ENCODE peak calls at places on chromosomes 16 and 17, in nine cellular contexts. One of them, this sample, is unnamed.

GRCh38 chr17:1110844-1111598 is 68.8 kb downstream of the ABR start:
- DNase-seq in heart left ventricle: peak
- DNase-seq in endothelial cell of umbilical vein: peak
- DNase-seq in body of pancreas: no peak
- DNase-seq in GM12878: no peak
- DNase-seq in ovary: no peak
- DNase-seq in transverse colon: peak
- DNase-seq in Peyer's patch: peak
- DNase-seq in tibial nerve: no peak
- DNase-seq in this sample: peak

GRCh38 chr17:27459433-27459832 is 3.2 kb downstream of the KSR1 start:
- DNase-seq in endothelial cell of umbilical vein: no peak
- DNase-seq in body of pancreas: no peak
- DNase-seq in Peyer's patch: no peak
- DNase-seq in tibial nerve: no peak
- DNase-seq in transverse colon: no peak
- DNase-seq in ovary: no peak
- DNase-seq in GM12878: no peak
- DNase-seq in heart left ventricle: no peak
- DNase-seq in this sample: no peak

GRCh38 chr16:66266436-66267286 is 99.8 kb upstream of the CDH5 start:
- DNase-seq in endothelial cell of umbilical vein: no peak
- DNase-seq in ovary: peak
- DNase-seq in GM12878: no peak
- DNase-seq in heart left ventricle: peak
- DNase-seq in body of pancreas: no peak
- DNase-seq in transverse colon: peak
- DNase-seq in tibial nerve: peak
- DNase-seq in Peyer's patch: peak
- DNase-seq in this sample: peak

GRCh38 chr16:84482001-84482891 is 22.2 kb downstream of the MEAK7 start:
- DNase-seq in ovary: peak
- DNase-seq in body of pancreas: no peak
- DNase-seq in tibial nerve: no peak
- DNase-seq in GM12878: no peak
- DNase-seq in endothelial cell of umbilical vein: peak
- DNase-seq in heart left ventricle: no peak
- DNase-seq in Peyer's patch: no peak
- DNase-seq in transverse colon: no peak
- DNase-seq in this sample: peak

GRCh38 chr16:11135167-11135973 is 120.6 kb downstream of the SOCS1 start:
- DNase-seq in endothelial cell of umbilical vein: no peak
- DNase-seq in Peyer's patch: no peak
- DNase-seq in body of pancreas: no peak
- DNase-seq in tibial nerve: no peak
- DNase-seq in heart left ventricle: peak
- DNase-seq in transverse colon: no peak
- DNase-seq in ovary: no peak
- DNase-seq in GM12878: no peak
- DNase-seq in this sample: no peak

GRCh38 chr16:74734361-74735161 is 33.9 kb upstream of the MLKL start:
- DNase-seq in body of pancreas: no peak
- DNase-seq in endothelial cell of umbilical vein: no peak
- DNase-seq in GM12878: no peak
- DNase-seq in ovary: no peak
- DNase-seq in Peyer's patch: no peak
- DNase-seq in tibial nerve: no peak
- DNase-seq in heart left ventricle: no peak
- DNase-seq in transverse colon: no peak
- DNase-seq in this sample: no peak

GRCh38 chr16:49277766-49278566 is 3.7 kb downstream of the CBLN1 start:
- DNase-seq in GM12878: no peak
- DNase-seq in ovary: no peak
- DNase-seq in body of pancreas: no peak
- DNase-seq in tibial nerve: no peak
- DNase-seq in transverse colon: no peak
- DNase-seq in Peyer's patch: no peak
- DNase-seq in endothelial cell of umbilical vein: no peak
- DNase-seq in heart left ventricle: no peak
- DNase-seq in this sample: no peak

GRCh38 chr17:66753126-66753920 is 81.6 kb upstream of the CACNG5 start:
- DNase-seq in body of pancreas: no peak
- DNase-seq in transverse colon: no peak
- DNase-seq in Peyer's patch: no peak
- DNase-seq in GM12878: no peak
- DNase-seq in ovary: no peak
- DNase-seq in tibial nerve: no peak
- DNase-seq in endothelial cell of umbilical vein: no peak
- DNase-seq in heart left ventricle: no peak
- DNase-seq in this sample: no peak

GRCh38 chr17:51351890-51352289 is 91.5 kb downstream of the UTP18 start:
- DNase-seq in endothelial cell of umbilical vein: no peak
- DNase-seq in tibial nerve: no peak
- DNase-seq in body of pancreas: no peak
- DNase-seq in ovary: peak
- DNase-seq in GM12878: no peak
- DNase-seq in transverse colon: no peak
- DNase-seq in heart left ventricle: peak
- DNase-seq in Peyer's patch: no peak
- DNase-seq in this sample: peak

GRCh38 chr16:72856797-72857196 is 191.1 kb downstream of the ZFHX3 start:
- DNase-seq in Peyer's patch: peak
- DNase-seq in transverse colon: no peak
- DNase-seq in heart left ventricle: no peak
- DNase-seq in GM12878: no peak
- DNase-seq in body of pancreas: no peak
- DNase-seq in tibial nerve: no peak
- DNase-seq in endothelial cell of umbilical vein: no peak
- DNase-seq in ovary: no peak
- DNase-seq in this sample: peak

GRCh38 chr16:7209598-7209997 is 123.0 kb upstream of the RBFOX1 start:
- DNase-seq in endothelial cell of umbilical vein: no peak
- DNase-seq in heart left ventricle: no peak
- DNase-seq in Peyer's patch: no peak
- DNase-seq in ovary: no peak
- DNase-seq in body of pancreas: no peak
- DNase-seq in GM12878: no peak
- DNase-seq in tibial nerve: no peak
- DNase-seq in transverse colon: no peak
- DNase-seq in this sample: no peak

GRCh38 chr17:32123782-32124181 is 18.5 kb upstream of the RHOT1 start:
- DNase-seq in GM12878: no peak
- DNase-seq in endothelial cell of umbilical vein: no peak
- DNase-seq in tibial nerve: no peak
- DNase-seq in Peyer's patch: no peak
- DNase-seq in heart left ventricle: no peak
- DNase-seq in ovary: no peak
- DNase-seq in transverse colon: no peak
- DNase-seq in body of pancreas: no peak
- DNase-seq in this sample: no peak

GRCh38 chr17:73759324-73760185 is 115.3 kb upstream of the SDK2 start:
- DNase-seq in endothelial cell of umbilical vein: no peak
- DNase-seq in ovary: no peak
- DNase-seq in Peyer's patch: no peak
- DNase-seq in body of pancreas: no peak
- DNase-seq in tibial nerve: no peak
- DNase-seq in transverse colon: no peak
- DNase-seq in GM12878: no peak
- DNase-seq in heart left ventricle: peak
- DNase-seq in this sample: no peak

GRCh38 chr17:75820411-75821080 is 23.7 kb downstream of the UNC13D start:
- DNase-seq in transverse colon: no peak
- DNase-seq in Peyer's patch: no peak
- DNase-seq in body of pancreas: no peak
- DNase-seq in tibial nerve: no peak
- DNase-seq in endothelial cell of umbilical vein: no peak
- DNase-seq in ovary: no peak
- DNase-seq in heart left ventricle: peak
- DNase-seq in GM12878: no peak
- DNase-seq in this sample: no peak

GRCh38 chr17:75821552-75821951 is 22.7 kb downstream of the UNC13D start:
- DNase-seq in endothelial cell of umbilical vein: no peak
- DNase-seq in ovary: no peak
- DNase-seq in GM12878: no peak
- DNase-seq in transverse colon: no peak
- DNase-seq in heart left ventricle: peak
- DNase-seq in Peyer's patch: no peak
- DNase-seq in body of pancreas: no peak
- DNase-seq in tibial nerve: no peak
- DNase-seq in this sample: no peak

GRCh38 chr17:75818326-75818885 is 25.8 kb downstream of the UNC13D start:
- DNase-seq in endothelial cell of umbilical vein: no peak
- DNase-seq in Peyer's patch: no peak
- DNase-seq in tibial nerve: no peak
- DNase-seq in transverse colon: no peak
- DNase-seq in ovary: no peak
- DNase-seq in GM12878: no peak
- DNase-seq in heart left ventricle: no peak
- DNase-seq in body of pancreas: no peak
- DNase-seq in this sample: no peak

GRCh38 chr17:75819116-75819515 is 25.1 kb downstream of the UNC13D start:
- DNase-seq in transverse colon: no peak
- DNase-seq in GM12878: no peak
- DNase-seq in Peyer's patch: no peak
- DNase-seq in endothelial cell of umbilical vein: no peak
- DNase-seq in heart left ventricle: no peak
- DNase-seq in body of pancreas: no peak
- DNase-seq in tibial nerve: no peak
- DNase-seq in ovary: no peak
- DNase-seq in this sample: no peak

DNA sequence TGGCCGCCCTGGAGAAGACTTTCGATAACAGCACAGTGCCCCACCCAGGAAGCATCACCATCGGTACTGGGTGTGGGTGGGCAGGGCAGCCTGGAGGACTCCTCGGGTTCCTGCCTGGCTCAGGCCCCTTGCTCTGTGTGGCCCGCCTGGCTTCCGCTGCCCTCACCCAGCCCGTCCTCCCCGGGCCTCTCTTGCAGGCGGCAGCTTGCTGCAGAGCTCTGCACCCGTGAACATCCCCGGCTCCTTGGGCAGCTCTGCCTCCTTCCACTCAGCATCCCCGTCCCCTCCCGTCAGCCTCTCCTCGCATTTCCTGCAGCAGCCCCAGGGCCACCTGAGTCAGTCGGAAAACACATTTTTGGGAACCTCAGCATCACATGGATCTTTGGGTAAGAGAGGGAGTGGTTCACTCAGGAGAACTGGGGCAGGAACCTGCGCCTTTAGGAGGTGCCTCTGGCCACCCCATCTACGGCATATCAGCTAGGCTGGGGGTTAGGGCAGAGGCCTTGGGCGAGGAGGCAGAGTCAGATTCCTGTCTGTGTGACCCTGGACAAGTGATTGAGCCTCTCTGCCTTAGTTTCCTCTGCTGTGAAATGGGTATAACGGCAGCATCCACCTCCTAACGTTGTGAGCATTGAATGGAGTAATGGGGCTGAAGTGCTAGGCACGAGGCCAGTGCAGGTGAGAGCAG is 24.3 kb downstream of the UNC13D start:
- DNase-seq in body of pancreas: no peak
- DNase-seq in ovary: no peak
- DNase-seq in transverse colon: no peak
- DNase-seq in tibial nerve: no peak
- DNase-seq in Peyer's patch: no peak
- DNase-seq in GM12878: no peak
- DNase-seq in endothelial cell of umbilical vein: no peak
- DNase-seq in heart left ventricle: peak
- DNase-seq in this sample: no peak
- TF ChIP-seq CTCF in body of pancreas: no peak
- TF ChIP-seq CTCF in ovary: no peak
- TF ChIP-seq CTCF in transverse colon: no peak
- TF ChIP-seq CTCF in tibial nerve: no peak
- TF ChIP-seq CTCF in Peyer's patch: no peak
- TF ChIP-seq CTCF in GM12878: no peak
- TF ChIP-seq CTCF in endothelial cell of umbilical vein: no peak
- TF ChIP-seq CTCF in heart left ventricle: no peak
- TF ChIP-seq CTCF in this sample: no peak

GRCh38 chr16:68737046-68737729 is at the start of gene CDH1:
- DNase-seq in ovary: peak
- DNase-seq in transverse colon: peak
- DNase-seq in endothelial cell of umbilical vein: no peak
- DNase-seq in heart left ventricle: no peak
- DNase-seq in tibial nerve: no peak
- DNase-seq in Peyer's patch: peak
- DNase-seq in body of pancreas: peak
- DNase-seq in GM12878: no peak
- DNase-seq in this sample: peak
- TF ChIP-seq POLR2A in ovary: no peak
- TF ChIP-seq POLR2A in transverse colon: peak
- TF ChIP-seq POLR2A in endothelial cell of umbilical vein: no peak
- TF ChIP-seq POLR2A in heart left ventricle: no peak
- TF ChIP-seq POLR2A in tibial nerve: peak
- TF ChIP-seq POLR2A in Peyer's patch: peak
- TF ChIP-seq POLR2A in body of pancreas: peak
- TF ChIP-seq POLR2A in GM12878: no peak
- TF ChIP-seq POLR2A in this sample: no peak

GRCh38 chr17:42774066-42774750 is 959 bp downstream of the VPS25 start:
- DNase-seq in heart left ventricle: no peak
- DNase-seq in tibial nerve: no peak
- DNase-seq in ovary: no peak
- DNase-seq in transverse colon: no peak
- DNase-seq in GM12878: no peak
- DNase-seq in body of pancreas: no peak
- DNase-seq in Peyer's patch: no peak
- DNase-seq in endothelial cell of umbilical vein: no peak
- DNase-seq in this sample: no peak
- H3K4me3 ChIP-seq in heart left ventricle: peak
- H3K4me3 ChIP-seq in tibial nerve: peak
- H3K4me3 ChIP-seq in ovary: peak
- H3K4me3 ChIP-seq in transverse colon: no peak
- H3K4me3 ChIP-seq in GM12878: peak
- H3K4me3 ChIP-seq in body of pancreas: peak
- H3K4me3 ChIP-seq in Peyer's patch: peak
- H3K4me3 ChIP-seq in endothelial cell of umbilical vein: peak
- H3K4me3 ChIP-seq in this sample: peak

GRCh38 chr17:38750312-38751121 is 2.0 kb upstream of the PSMB3 start:
- DNase-seq in endothelial cell of umbilical vein: peak
- DNase-seq in GM12878: no peak
- DNase-seq in ovary: no peak
- DNase-seq in Peyer's patch: no peak
- DNase-seq in body of pancreas: no peak
- DNase-seq in heart left ventricle: no peak
- DNase-seq in transverse colon: no peak
- DNase-seq in tibial nerve: no peak
- DNase-seq in this sample: no peak

GRCh38 chr17:38751144-38751802 is 1.3 kb upstream of the PSMB3 start:
- DNase-seq in ovary: no peak
- DNase-seq in Peyer's patch: no peak
- DNase-seq in body of pancreas: no peak
- DNase-seq in transverse colon: no peak
- DNase-seq in endothelial cell of umbilical vein: no peak
- DNase-seq in GM12878: no peak
- DNase-seq in tibial nerve: no peak
- DNase-seq in heart left ventricle: no peak
- DNase-seq in this sample: no peak

GRCh38 chr17:38751803-38752118 is 780 bp upstream of the PSMB3 start:
- DNase-seq in transverse colon: peak
- DNase-seq in tibial nerve: peak
- DNase-seq in Peyer's patch: peak
- DNase-seq in ovary: peak
- DNase-seq in body of pancreas: peak
- DNase-seq in GM12878: peak
- DNase-seq in endothelial cell of umbilical vein: peak
- DNase-seq in heart left ventricle: peak
- DNase-seq in this sample: peak

GRCh38 chr17:38752930-38753506 is 477 bp downstream of the PSMB3 start:
- DNase-seq in ovary: no peak
- DNase-seq in Peyer's patch: no peak
- DNase-seq in tibial nerve: no peak
- DNase-seq in GM12878: no peak
- DNase-seq in heart left ventricle: no peak
- DNase-seq in endothelial cell of umbilical vein: no peak
- DNase-seq in body of pancreas: peak
- DNase-seq in transverse colon: no peak
- DNase-seq in this sample: no peak

GRCh38 chr17:38752119-38752929 is at the start of gene PSMB3:
- DNase-seq in heart left ventricle: peak
- DNase-seq in endothelial cell of umbilical vein: peak
- DNase-seq in body of pancreas: peak
- DNase-seq in GM12878: peak
- DNase-seq in tibial nerve: peak
- DNase-seq in ovary: peak
- DNase-seq in transverse colon: peak
- DNase-seq in Peyer's patch: peak
- DNase-seq in this sample: peak
- TF ChIP-seq CTCF in heart left ventricle: no peak
- TF ChIP-seq CTCF in endothelial cell of umbilical vein: no peak
- TF ChIP-seq CTCF in body of pancreas: no peak
- TF ChIP-seq CTCF in GM12878: no peak
- TF ChIP-seq CTCF in tibial nerve: no peak
- TF ChIP-seq CTCF in ovary: no peak
- TF ChIP-seq CTCF in transverse colon: no peak
- TF ChIP-seq CTCF in Peyer's patch: no peak
- TF ChIP-seq CTCF in this sample: no peak